ENCODE peak calls at places on chromosomes 6 and 20, in four cellular contexts. D, K, Y and B are unnamed samples.
A peak's percentile ranks its signal among the peaks of the same experiment; 100 is the strongest.

GRCh38 chr20:18749528-18749927 is 64.1 kb upstream of the SCP2D1 start:
- ATAC-seq in D (no peak), K (no peak), Y (no peak), B (no peak)

GRCh38 chr6:107768044-107768443 is 56.1 kb downstream of the SCML4 start:
- ATAC-seq in D (no peak), K (no peak), Y (no peak), B (no peak)

GRCh38 chr6:87637106-87637505 is 47.2 kb downstream of the ORC3 start:
- ATAC-seq in D (no peak), K (no peak), Y (no peak), B (no peak)

GRCh38 chr6:151240861-151241642 is 1.3 kb downstream of the AKAP12 start:
- ATAC-seq in D (no peak), K (peak; percentile 76), Y (peak; percentile 78), B (peak; percentile 59)

GRCh38 chr6:37511910-37512399 is 12.3 kb upstream of the CCDC167 start:
- ATAC-seq in D (no peak), K (no peak), Y (no peak), B (no peak)

GRCh38 chr6:121584591-121585369 is 149.3 kb downstream of the GJA1 start:
- ATAC-seq in D (no peak), K (no peak), Y (no peak), B (peak; percentile 52)

GRCh38 chr6:2748183-2748582 is 2.5 kb downstream of the MYLK4 start:
- ATAC-seq in D (no peak), K (no peak), Y (no peak), B (no peak)

GRCh38 chr6:134510920-134511319 is 193.0 kb upstream of the SGK1 start:
- ATAC-seq in D (no peak), K (no peak), Y (no peak), B (no peak)

GRCh38 chr6:148873868-148874267 is 127.0 kb downstream of the UST start:
- ATAC-seq in D (no peak), K (no peak), Y (no peak), B (no peak)

GRCh38 chr6:168725821-168726220 is 284.8 kb downstream of the SMOC2 start:
- ATAC-seq in D (no peak), K (no peak), Y (no peak), B (no peak)

GRCh38 chr6:25670793-25671513 is 18.9 kb downstream of the SCGN start:
- ATAC-seq in D (no peak), K (no peak), Y (no peak), B (no peak)

GRCh38 chr6:4853782-4854511 is 77.7 kb downstream of the CDYL start:
- ATAC-seq in D (peak; percentile 18), K (peak; percentile 93), Y (peak; percentile 81), B (no peak)

GRCh38 chr6:127858992-127859391 is 41.9 kb downstream of the THEMIS start:
- ATAC-seq in D (no peak), K (peak; percentile 57), Y (no peak), B (no peak)

GRCh38 chr6:87126501-87126900 is 28.9 kb upstream of the ZNF292 start:
- ATAC-seq in D (no peak), K (no peak), Y (no peak), B (no peak)

GRCh38 chr6:9455794-9456193 is 959.1 kb downstream of the TFAP2A start:
- ATAC-seq in D (no peak), K (no peak), Y (no peak), B (no peak)

GRCh38 chr20:44896583-44896982 is 11.1 kb downstream of the YWHAB start:
- ATAC-seq in D (no peak), K (no peak), Y (no peak), B (no peak)

GRCh38 chr20:52060794-52061714 is 130.5 kb downstream of the ZFP64 start:
- ATAC-seq in D (no peak), K (peak; percentile 96), Y (peak; percentile 81), B (no peak)

GRCh38 chr20:40110241-40110910 is 578.7 kb downstream of the MAFB start:
- ATAC-seq in D (no peak), K (no peak), Y (no peak), B (peak; percentile 60)

GRCh38 chr6:127475823-127476176 is 16.6 kb upstream of the KIAA0408 start:
- ATAC-seq in D (no peak), K (no peak), Y (no peak), B (no peak)

GRCh38 chr20:6580486-6580885 is 187.0 kb upstream of the BMP2 start:
- ATAC-seq in D (no peak), K (no peak), Y (no peak), B (no peak)

GRCh38 chr6:157614026-157614484 is 209.0 kb upstream of the SNX9 start:
- ATAC-seq in D (peak; percentile 79), K (peak; percentile 76), Y (no peak), B (no peak)

GRCh38 chr6:166533205-166533824 is 53.2 kb downstream of the RAMACL start:
- ATAC-seq in D (no peak), K (peak; percentile 42), Y (no peak), B (no peak)

GRCh38 chr6:150256618-150257272 is 112.1 kb upstream of the IYD start:
- ATAC-seq in D (peak; percentile 83), K (no peak), Y (no peak), B (no peak)

GRCh38 chr6:38221236-38221635 is 401.7 kb downstream of the ZFAND3 start:
- ATAC-seq in D (no peak), K (no peak), Y (no peak), B (no peak)

GRCh38 chr6:137699036-137699683 is 167.9 kb upstream of the TNFAIP3 start:
- ATAC-seq in D (peak; percentile 51), K (no peak), Y (no peak), B (peak; percentile 23)

GRCh38 chr6:128005009-128005408 is 104.2 kb upstream of the THEMIS start:
- ATAC-seq in D (no peak), K (no peak), Y (no peak), B (no peak)

GRCh38 chr6:158018370-158018771 is 36.7 kb downstream of the SYNJ2 start:
- ATAC-seq in D (no peak), K (no peak), Y (no peak), B (peak; percentile 82)

GRCh38 chr6:170461556-170462365 is 91.3 kb downstream of the PSMB1 start:
- ATAC-seq in D (no peak), K (no peak), Y (no peak), B (no peak)

GRCh38 chr20:9323622-9324021 is 190.8 kb upstream of the LAMP5 start:
- ATAC-seq in D (peak; percentile 63), K (peak; percentile 100), Y (peak; percentile 97), B (no peak)

GRCh38 chr20:21288587-21289370 is 14.4 kb upstream of the XRN2 start:
- ATAC-seq in D (no peak), K (peak; percentile 21), Y (peak; percentile 24), B (no peak)

GRCh38 chr6:71531006-71531405 is 242.4 kb downstream of the OGFRL1 start:
- ATAC-seq in D (no peak), K (no peak), Y (no peak), B (no peak)

GRCh38 chr20:19775353-19776201 is 17.5 kb downstream of the RIN2 start:
- ATAC-seq in D (no peak), K (peak; percentile 60), Y (no peak), B (no peak)

GRCh38 chr6:42393339-42393738 is 58.4 kb downstream of the TRERF1 start:
- ATAC-seq in D (no peak), K (peak; percentile 58), Y (no peak), B (no peak)

GRCh38 chr6:145841668-145842067 is 27.1 kb upstream of the FBXO30 start:
- ATAC-seq in D (no peak), K (no peak), Y (no peak), B (no peak)

GRCh38 chr6:141783595-141783994 is 349.1 kb upstream of the GJE1 start:
- ATAC-seq in D (no peak), K (no peak), Y (no peak), B (no peak)

GRCh38 chr20:50001784-50002311 is 19.1 kb downstream of the SNAI1 start:
- ATAC-seq in D (no peak), K (no peak), Y (no peak), B (no peak)

DNA sequence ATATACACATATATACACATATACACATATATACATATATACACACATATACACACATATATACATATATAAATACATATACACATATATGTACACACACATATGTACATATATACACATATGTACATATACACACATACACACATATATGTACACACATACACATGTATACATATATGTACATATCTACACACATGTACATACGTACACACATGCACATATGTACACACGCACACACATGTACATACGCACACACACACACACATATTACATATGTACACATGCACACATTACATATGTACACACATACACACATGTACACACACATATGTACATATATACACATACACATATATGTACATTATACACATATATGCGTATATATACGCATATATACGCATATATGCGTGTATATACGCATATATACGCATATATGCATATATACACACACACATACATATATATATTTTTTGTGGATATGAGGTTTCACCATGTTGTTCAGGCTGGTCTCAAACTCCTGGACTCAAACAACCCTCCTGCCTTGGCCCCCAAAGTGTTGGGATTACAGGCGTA is 27.2 kb downstream of the SRC start:
- ATAC-seq in D (no peak), K (no peak), Y (no peak), B (no peak)
- TF ChIP-seq EP300 in D (no peak), K (no peak), Y (no peak), B (no peak)

GRCh38 chr20:63737940-63738686 is 1.5 kb upstream of the SLC2A4RG start:
- ATAC-seq in D (peak; percentile 51), K (peak; percentile 55), Y (no peak), B (no peak)
- H3K4me3 ChIP-seq in D (peak overlapping the region; percentile 84), K (peak overlapping the region; percentile 93), Y (no peak overlapping the region), B (peak overlapping the region; percentile 82)

DNA sequence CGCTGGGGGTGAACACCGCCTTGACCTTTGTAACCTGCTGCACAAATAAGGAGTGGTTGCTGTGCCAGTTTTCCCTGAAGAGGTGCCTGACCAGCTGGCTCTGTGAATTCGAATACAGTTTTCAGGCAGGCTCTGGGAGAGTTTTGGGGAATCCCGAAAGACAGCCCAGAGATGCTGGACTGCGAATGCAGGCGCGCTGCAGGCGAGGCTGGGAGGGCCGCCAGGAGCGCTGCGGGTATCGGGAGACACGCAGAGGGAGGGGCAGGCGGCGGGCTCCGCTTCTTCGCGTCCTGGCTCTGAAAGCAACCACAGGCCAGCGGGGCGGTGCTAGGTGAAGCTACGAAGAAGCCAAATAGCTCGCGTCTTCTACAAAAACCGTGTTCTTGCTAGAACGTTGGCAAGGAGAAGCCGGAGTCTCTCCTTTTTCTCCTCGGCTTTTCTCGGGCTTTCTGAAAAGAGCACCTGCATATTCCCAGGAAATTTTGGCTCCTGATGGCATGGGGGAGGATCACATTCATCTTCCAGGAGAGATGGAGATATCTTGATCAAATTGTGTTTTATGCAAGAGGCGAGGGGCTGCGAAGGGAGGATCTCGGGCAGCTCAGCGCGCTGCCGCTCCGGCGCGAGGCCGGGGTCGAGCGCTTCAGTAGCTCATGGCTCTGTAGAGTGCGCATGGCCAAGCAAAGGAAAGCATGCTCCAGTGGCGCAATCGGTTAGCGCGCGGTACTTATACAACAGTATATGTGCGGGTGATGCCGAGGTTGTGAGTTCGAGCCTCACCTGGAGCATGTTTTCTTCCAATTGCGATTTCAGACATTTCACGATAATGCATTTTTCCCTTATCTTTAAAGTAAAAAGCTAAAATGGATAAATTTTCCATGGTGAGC is 158.1 kb upstream of the ZNF184 start:
- ATAC-seq in D (peak; percentile 97), K (peak; percentile 94), Y (peak; percentile 90), B (no peak)
- TF ChIP-seq EP300 in D (peak; percentile 43), K (no peak), Y (no peak), B (no peak)

GRCh38 chr6:34241351-34242215 is 4.9 kb downstream of the HMGA1 start:
- ATAC-seq in D (no peak), K (no peak), Y (no peak), B (no peak)
- H3K4me3 ChIP-seq in D (no peak overlapping the region), K (no peak overlapping the region), Y (no peak overlapping the region), B (no peak overlapping the region)

GRCh38 chr6:45422541-45423110 is 44.9 kb upstream of the SUPT3H start:
- ATAC-seq in D (peak; percentile 36), K (peak; percentile 59), Y (peak; percentile 38), B (peak; percentile 20)
- TF ChIP-seq EP300 in D (no peak), K (no peak), Y (no peak), B (no peak)